ENCODE peak calls at places on chromosomes 13 and 19, in ten cellular contexts. L is mucosa of descending colon, A is psoas muscle, K is K562, D is breast epithelium, Z is PC-9, Y is BE2C, F is thoracic aorta, C is uterus, T is heart left ventricle. B is an unnamed sample. For H3K4me1, the result is how much of the 10 kb centered on the place peaks cover.

GRCh38 chr13:61728468-61728867 is 312.8 kb upstream of the PCDH20 start:
- DNase-seq in C (no peak), Z (no peak), F (no peak), L (no peak), T (no peak), Y (peak), A (no peak), K (no peak), D (no peak), B (no peak)

GRCh38 chr19:49097453-49098288 is 12.4 kb downstream of the SNRNP70 start:
- DNase-seq in F (no peak), K (peak), T (peak), A (peak), C (peak), L (peak), Y (peak), D (peak), Z (peak), B (peak)

GRCh38 chr13:114212096-114212495 is 22.6 kb upstream of the CDC16 start:
- DNase-seq in A (no peak), L (no peak), T (no peak), F (no peak), K (no peak), D (no peak), Z (peak), Y (no peak), C (no peak), B (no peak)

GRCh38 chr13:90238433-90238832 is 1109.1 kb upstream of the MIR17HG start:
- DNase-seq in F (no peak), L (no peak), T (no peak), Y (no peak), C (no peak), D (no peak), K (no peak), Z (no peak), A (no peak), B (no peak)

GRCh38 chr19:27738569-27739193 is 1474.3 kb downstream of the UQCRFS1 start:
- DNase-seq in F (no peak), Y (no peak), D (no peak), C (no peak), L (no peak), Z (peak), A (no peak), T (no peak), K (no peak), B (no peak)

GRCh38 chr19:6076675-6077463 is 33.4 kb downstream of the RFX2 start:
- DNase-seq in F (no peak), T (peak), L (no peak), Z (peak), A (no peak), Y (no peak), D (no peak), C (no peak), K (no peak), B (no peak)

GRCh38 chr19:19746286-19747213 is 13.6 kb upstream of the ZNF14 start:
- DNase-seq in Y (no peak), Z (no peak), L (no peak), C (no peak), K (peak), A (no peak), D (no peak), T (no peak), F (no peak), B (no peak)

GRCh38 chr13:60139272-60139671 is 24.5 kb downstream of the DIAPH3 start:
- DNase-seq in C (no peak), L (no peak), F (no peak), Z (no peak), D (no peak), K (no peak), Y (no peak), T (no peak), A (no peak), B (no peak)

GRCh38 chr19:16161848-16162247 is 11.5 kb downstream of the CIB3 start:
- DNase-seq in K (no peak), A (no peak), Z (peak), Y (no peak), T (no peak), D (no peak), C (no peak), F (no peak), L (no peak), B (no peak)

GRCh38 chr19:30665449-30665848 is 293.3 kb downstream of the ZNF536 start:
- DNase-seq in Y (no peak), C (no peak), Z (no peak), A (no peak), F (no peak), K (no peak), L (no peak), D (no peak), T (no peak), B (no peak)

GRCh38 chr19:15779756-15780476 is 7.5 kb upstream of the OR10H5 start:
- DNase-seq in C (peak), A (peak), Y (no peak), K (no peak), Z (peak), F (peak), D (peak), L (peak), T (peak), B (no peak)

GRCh38 chr13:44174769-44175425 is 198.7 kb upstream of the SERP2 start:
- DNase-seq in C (no peak), Z (no peak), Y (no peak), K (no peak), T (no peak), F (no peak), L (no peak), A (no peak), D (no peak), B (no peak)

GRCh38 chr19:18904334-18905057 is 8.5 kb upstream of the CERS1 start:
- DNase-seq in L (no peak), Z (no peak), F (no peak), D (no peak), Y (peak), K (no peak), T (no peak), A (no peak), C (no peak), B (no peak)

GRCh38 chr19:18053571-18054219 is 33.0 kb downstream of the IL12RB1 start:
- DNase-seq in D (no peak), F (no peak), L (no peak), C (no peak), K (no peak), A (no peak), Y (no peak), Z (peak), T (no peak), B (no peak)

GRCh38 chr13:110028838-110029621 is 242.6 kb upstream of the IRS2 start:
- DNase-seq in L (no peak), C (no peak), K (no peak), T (no peak), A (no peak), D (no peak), Z (no peak), F (no peak), Y (no peak), B (no peak)

GRCh38 chr13:44156294-44156658 is 217.3 kb upstream of the SERP2 start:
- DNase-seq in K (no peak), D (no peak), A (no peak), T (no peak), C (no peak), L (no peak), Y (no peak), F (no peak), Z (no peak), B (no peak)

GRCh38 chr13:88285329-88285728 is 614.2 kb downstream of the SLITRK5 start:
- DNase-seq in C (no peak), F (no peak), K (no peak), L (no peak), T (no peak), D (no peak), A (no peak), Z (no peak), Y (no peak), B (no peak)

GRCh38 chr13:88288326-88288725 is 617.2 kb downstream of the SLITRK5 start:
- DNase-seq in A (no peak), K (no peak), D (no peak), Z (no peak), C (no peak), T (no peak), Y (no peak), L (no peak), F (no peak), B (no peak)
- TF ChIP-seq CTCF in A (no peak), K (no peak), D (no peak), Z (no peak), C (no peak), T (no peak), Y (no peak), L (no peak), F (no peak), B (no peak)

GRCh38 chr19:14509382-14509781 is 8.8 kb downstream of the DNAJB1 start:
- DNase-seq in C (no peak), Z (no peak), D (no peak), F (no peak), T (no peak), K (no peak), L (no peak), Y (no peak), A (no peak), B (no peak)

GRCh38 chr19:14512420-14512961 is 5.7 kb downstream of the DNAJB1 start:
- DNase-seq in Y (no peak), L (no peak), T (no peak), D (no peak), C (no peak), A (no peak), F (no peak), K (no peak), Z (no peak), B (no peak)

GRCh38 chr19:14514215-14514871 is 3.9 kb downstream of the DNAJB1 start:
- DNase-seq in L (no peak), Z (no peak), D (no peak), C (no peak), Y (no peak), A (no peak), F (no peak), K (no peak), T (no peak), B (no peak)

GRCh38 chr19:14507704-14508246 is 10.4 kb downstream of the DNAJB1 start:
- DNase-seq in L (no peak), D (no peak), T (no peak), C (no peak), Z (peak), F (no peak), K (no peak), Y (no peak), A (no peak), B (no peak)

GRCh38 chr19:14511245-14511625 is 7.0 kb downstream of the DNAJB1 start:
- DNase-seq in T (no peak), Y (no peak), A (no peak), F (no peak), Z (no peak), C (no peak), D (no peak), L (no peak), K (no peak), B (no peak)
- H3K4me1 ChIP-seq in T (under half), Y (under half), A (under half), F (under half), Z (half or more), C (under half), D (under half), L (under half), K (half or more), B (under half)

DNA sequence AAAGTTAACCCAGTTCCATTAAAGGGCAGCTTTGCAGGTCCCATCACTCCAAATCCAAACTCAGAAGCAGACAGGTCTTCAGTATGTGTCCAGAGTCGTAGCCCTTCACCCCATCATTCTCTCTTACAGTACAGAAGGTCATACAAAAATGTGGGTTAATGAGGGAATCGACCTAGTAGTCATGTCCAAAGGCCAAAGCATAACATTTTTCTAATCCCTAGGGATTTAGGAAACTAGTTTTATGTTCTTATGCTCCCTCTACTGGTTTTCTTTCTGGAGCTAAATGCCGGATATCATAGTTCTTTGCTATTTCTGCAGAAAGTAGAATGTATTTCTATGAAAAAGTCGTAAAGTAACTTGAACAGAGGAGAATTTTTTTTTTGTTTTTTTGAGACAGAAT is 72.2 kb downstream of the DHRS12 start:
- DNase-seq in D (no peak), K (no peak), C (no peak), A (no peak), Z (no peak), F (no peak), L (no peak), T (no peak), Y (no peak), B (no peak)
- TF ChIP-seq CTCF in D (no peak), K (no peak), C (peak), A (peak), Z (peak), F (peak), L (no peak), T (peak), Y (peak), B (peak)

DNA sequence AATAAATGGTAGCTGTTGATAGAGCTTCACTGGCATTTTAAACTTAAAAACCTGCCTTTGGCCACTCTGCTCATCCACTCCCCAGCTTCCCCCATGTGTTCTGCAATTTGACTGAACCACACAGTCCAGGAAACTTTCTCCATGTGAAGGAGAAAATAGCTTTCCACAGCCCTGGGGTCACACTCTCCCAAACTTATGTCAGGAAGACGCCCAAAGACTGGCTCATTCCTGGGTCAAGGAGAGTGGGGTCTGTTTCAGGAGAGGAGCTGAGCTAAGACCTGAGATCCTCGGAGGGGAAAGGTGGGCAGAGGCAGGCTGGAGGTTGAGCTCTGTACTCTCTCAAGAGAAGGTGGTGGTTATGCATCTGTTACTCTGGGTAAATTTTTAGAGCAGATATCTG is 48.7 kb upstream of the GPI start:
- DNase-seq in Y (no peak), K (no peak), T (no peak), Z (no peak), A (no peak), D (no peak), C (no peak), F (no peak), L (no peak), B (no peak)
- H3K4me1 ChIP-seq in Y (under half), K (under half), T (half or more), Z (half or more), A (half or more), D (under half), C (under half), F (under half), L (under half), B (half or more)

B was measured in gastrocnemius medialis.